ENCODE peak calls at places on chromosomes 5 and 9, in six cellular contexts. T is GM19239, W is neural crest cell, Q is tibial artery, N is right cardiac atrium, L is renal cortical epithelial cell. B is an unnamed sample.

GRCh38 chr5:108461628-108462367 is 79.9 kb upstream of the FBXL17 start:
- DNase-seq in T (no peak), Q (no peak), N (no peak), L (peak; percentile 50), W (no peak), B (peak; percentile 64)

GRCh38 chr9:79654591-79654990 is 82.8 kb downstream of the TLE4 start:
- DNase-seq in W (no peak), L (no peak), Q (no peak), N (no peak), T (no peak), B (peak; percentile 81)

GRCh38 chr9:615756-616155 is 225.7 kb upstream of the DMRT1 start:
- DNase-seq in W (no peak), N (no peak), L (no peak), Q (no peak), T (no peak), B (peak; percentile 79)

GRCh38 chr5:113166710-113167366 is 190.2 kb downstream of the DCP2 start:
- DNase-seq in N (no peak), T (no peak), L (peak; percentile 97), W (no peak), Q (no peak), B (peak; percentile 97)

GRCh38 chr9:130689937-130690700 is 3.5 kb upstream of the EXOSC2 start:
- DNase-seq in L (peak; percentile 95), Q (peak; percentile 76), T (no peak), N (peak; percentile 75), W (no peak), B (peak; percentile 93)

GRCh38 chr9:98057095-98057799 is 715 bp downstream of the NANS start:
- DNase-seq in Q (peak; percentile 60), N (no peak), L (no peak), T (no peak), W (no peak), B (peak; percentile 24)

GRCh38 chr5:165495829-165496380 is 1990.5 kb downstream of the MAT2B start:
- DNase-seq in W (no peak), N (no peak), Q (no peak), T (no peak), L (no peak), B (no peak)

GRCh38 chr9:127149463-127150390 is 27.3 kb upstream of the ANGPTL2 start:
- DNase-seq in L (no peak), W (no peak), Q (no peak), T (no peak), N (no peak), B (no peak)

GRCh38 chr5:956178-956761 is 52.3 kb upstream of the NKD2 start:
- DNase-seq in W (no peak), T (no peak), Q (no peak), L (no peak), N (peak; percentile 26), B (no peak)

GRCh38 chr9:35518212-35518917 is 28.5 kb downstream of the RUSC2 start:
- DNase-seq in N (no peak), W (no peak), L (peak; percentile 99), Q (no peak), T (no peak), B (peak; percentile 96)

GRCh38 chr9:7369384-7369821 is 430.2 kb downstream of the DMAC1 start:
- DNase-seq in W (no peak), T (no peak), Q (no peak), L (no peak), N (no peak), B (no peak)

GRCh38 chr9:34084562-34084961 is 35.9 kb upstream of the UBAP2 start:
- DNase-seq in Q (no peak), N (peak; percentile 80), L (peak; percentile 6), T (no peak), W (peak; percentile 2), B (no peak)

GRCh38 chr5:180718810-180719453 is 20.9 kb downstream of the OR2Y1 start:
- DNase-seq in W (peak; percentile 49), Q (no peak), T (peak; percentile 12), N (no peak), L (peak; percentile 33), B (peak; percentile 28)

GRCh38 chr9:68575821-68576220 is 35.1 kb upstream of the TMEM252 start:
- DNase-seq in W (no peak), L (peak; percentile 50), Q (no peak), T (no peak), N (no peak), B (no peak)

GRCh38 chr5:143016777-143017374 is 246.7 kb downstream of the ARHGAP26 start:
- DNase-seq in T (no peak), N (no peak), Q (peak; percentile 32), W (peak; percentile 13), L (peak; percentile 46), B (peak; percentile 70)

GRCh38 chr9:115208503-115208902 is 90.5 kb upstream of the TNC start:
- DNase-seq in T (no peak), N (no peak), W (no peak), Q (no peak), L (peak; percentile 63), B (no peak)

GRCh38 chr5:159663986-159664385 is 252.3 kb upstream of the ADRA1B start:
- DNase-seq in N (no peak), L (no peak), Q (no peak), W (no peak), T (no peak), B (no peak)